ENCODE peak calls at places on chromosomes 13 and 19, in eight cellular contexts. Y, U, J, I, F, O, Q and E are unnamed samples.

GRCh38 chr13:39335721-39336120 is 267.3 kb downstream of the LHFPL6 start:
- DNase-seq in J (no peak), Y (no peak), Q (no peak), F (no peak), O (no peak), U (no peak), I (no peak), E (no peak)

GRCh38 chr19:28465317-28466086 is 747.4 kb downstream of the UQCRFS1 start:
- DNase-seq in O (no peak), Q (no peak), Y (no peak), J (no peak), I (no peak), F (no peak), U (no peak), E (no peak)

GRCh38 chr19:49567722-49568454 is 12.5 kb downstream of the NOSIP start:
- DNase-seq in O (no peak), I (peak), J (no peak), F (peak), U (no peak), Q (no peak), Y (peak), E (no peak)

GRCh38 chr19:30391554-30392551 is 19.7 kb downstream of the ZNF536 start:
- DNase-seq in O (no peak), I (no peak), Y (peak), Q (no peak), J (no peak), U (no peak), F (no peak), E (no peak)

GRCh38 chr13:68304287-68304893 is 1074.3 kb upstream of the PCDH9 start:
- DNase-seq in U (no peak), F (no peak), Y (no peak), J (no peak), O (no peak), Q (no peak), I (no peak), E (peak)

GRCh38 chr19:19652482-19653295 is 9.2 kb upstream of the GMIP start:
- DNase-seq in O (no peak), Y (peak), I (no peak), J (no peak), U (no peak), F (no peak), Q (no peak), E (no peak)

GRCh38 chr19:19871932-19872331 is 6.2 kb downstream of the ZNF253 start:
- DNase-seq in O (no peak), I (no peak), F (no peak), U (no peak), Y (no peak), J (no peak), Q (no peak), E (no peak)

GRCh38 chr13:113882266-113882627 is 18.4 kb upstream of the GAS6 start:
- DNase-seq in F (no peak), U (peak), J (peak), O (no peak), Y (no peak), Q (peak), I (no peak), E (no peak)

GRCh38 chr13:30569901-30570576 is 47.7 kb upstream of the USPL1 start:
- DNase-seq in Q (no peak), F (no peak), J (no peak), O (no peak), Y (peak), I (no peak), U (peak), E (no peak)

GRCh38 chr19:18464646-18465045 is 26.7 kb upstream of the ISYNA1 start:
- DNase-seq in Y (peak), I (no peak), U (peak), F (peak), J (peak), O (no peak), Q (peak), E (no peak)

GRCh38 chr19:16232568-16232967 is 34.9 kb downstream of the AP1M1 start:
- DNase-seq in F (no peak), U (no peak), I (no peak), J (no peak), Q (no peak), O (no peak), Y (no peak), E (no peak)

GRCh38 chr19:35715981-35716734 is 1.6 kb upstream of the KMT2B start:
- DNase-seq in Q (peak), U (no peak), O (no peak), J (peak), F (no peak), I (no peak), Y (peak), E (peak)

GRCh38 chr19:46416077-46416709 is 2.8 kb upstream of the CCDC8 start:
- DNase-seq in I (peak), O (peak), U (peak), J (peak), Y (peak), F (peak), Q (peak), E (peak)

GRCh38 chr13:100954430-100955361 is 280.1 kb upstream of the TMTC4 start:
- DNase-seq in O (no peak), I (no peak), U (no peak), J (no peak), Q (no peak), Y (no peak), F (no peak), E (no peak)

GRCh38 chr19:45293682-45294081 is 29.0 kb downstream of the CKM start:
- DNase-seq in U (no peak), O (no peak), J (no peak), I (no peak), Y (no peak), F (no peak), Q (no peak), E (no peak)

GRCh38 chr19:57239982-57240310 is 486 bp upstream of the ZNF805 start:
- DNase-seq in Y (no peak), I (no peak), U (no peak), Q (no peak), J (peak), F (no peak), O (no peak), E (no peak)

GRCh38 chr19:51001495-51001894 is at the start of gene KLK8:
- DNase-seq in Y (no peak), U (no peak), Q (no peak), O (no peak), I (no peak), F (no peak), J (no peak), E (no peak)

GRCh38 chr13:50589651-50590054 is 253.8 kb downstream of the DLEU7 start:
- DNase-seq in I (no peak), Y (peak), F (no peak), O (no peak), Q (no peak), U (no peak), J (no peak), E (no peak)

GRCh38 chr13:104318121-104318520 is 1251.9 kb upstream of the SLC10A2 start:
- DNase-seq in F (no peak), Y (no peak), Q (no peak), U (no peak), J (no peak), O (no peak), I (no peak), E (no peak)

GRCh38 chr13:107450931-107451330 is 764.4 kb downstream of the LIG4 start:
- DNase-seq in O (no peak), Y (peak), I (no peak), Q (no peak), U (no peak), J (no peak), F (no peak), E (no peak)

GRCh38 chr13:113604186-113604585 is 19.6 kb downstream of the TFDP1 start:
- DNase-seq in I (no peak), J (no peak), Q (no peak), O (no peak), Y (no peak), U (no peak), F (no peak), E (no peak)

GRCh38 chr19:3036119-3036794 is 7.2 kb upstream of the TLE2 start:
- DNase-seq in Y (peak), I (peak), F (peak), Q (peak), J (peak), O (peak), U (peak), E (peak)

GRCh38 chr13:32031025-32031814 is at the start of gene FRY:
- DNase-seq in I (peak), F (peak), J (peak), Q (peak), U (peak), O (peak), Y (peak), E (peak)

GRCh38 chr13:33388254-33388998 is 102.9 kb upstream of the STARD13 start:
- DNase-seq in Y (peak), F (no peak), O (no peak), Q (no peak), U (no peak), I (no peak), J (no peak), E (no peak)

GRCh38 chr13:102033719-102034446 is 368.0 kb downstream of the FGF14 start:
- DNase-seq in I (no peak), Q (no peak), Y (no peak), F (no peak), J (no peak), O (no peak), U (no peak), E (no peak)

GRCh38 chr13:66537417-66537816 is 692.7 kb downstream of the PCDH9 start:
- DNase-seq in Y (no peak), J (no peak), I (no peak), Q (no peak), O (no peak), U (no peak), F (no peak), E (no peak)

GRCh38 chr19:40633207-40633606 is 32.0 kb downstream of the LTBP4 start:
- DNase-seq in Q (no peak), J (no peak), F (no peak), I (no peak), Y (peak), O (no peak), U (no peak), E (no peak)

GRCh38 chr13:104181526-104182231 is 1115.5 kb upstream of the SLC10A2 start:
- DNase-seq in I (no peak), Y (no peak), U (no peak), J (no peak), F (no peak), O (no peak), Q (no peak), E (no peak)

GRCh38 chr13:114309806-114310410 is 4.4 kb upstream of the CHAMP1 start:
- DNase-seq in I (no peak), Y (no peak), Q (no peak), F (no peak), O (no peak), J (no peak), U (no peak), E (no peak)

GRCh38 chr19:14525729-14526128 is 3.7 kb upstream of the TECR start:
- DNase-seq in U (no peak), O (no peak), F (no peak), J (no peak), Q (no peak), I (no peak), Y (no peak), E (no peak)

GRCh38 chr19:11382898-11383705 is 1.0 kb downstream of the EPOR start:
- DNase-seq in O (peak), U (peak), J (peak), F (peak), Q (peak), Y (no peak), I (peak), E (peak)

GRCh38 chr13:29933401-29933800 is 83.0 kb upstream of the UBL3 start:
- DNase-seq in F (no peak), U (no peak), O (no peak), Y (no peak), Q (no peak), J (no peak), I (no peak), E (no peak)

GRCh38 chr13:98335721-98336120 is 158.7 kb upstream of the RNF113B start:
- DNase-seq in J (no peak), Q (no peak), Y (no peak), O (no peak), U (no peak), F (no peak), I (no peak), E (no peak)

GRCh38 chr19:4815426-4816387 is 15.8 kb downstream of the TICAM1 start:
- DNase-seq in U (peak), J (peak), Q (peak), I (peak), F (peak), Y (peak), O (peak), E (peak)

GRCh38 chr19:54106716-54107115 is 4.1 kb downstream of the NDUFA3 start:
- DNase-seq in J (peak), Q (no peak), F (peak), I (no peak), U (no peak), Y (no peak), O (no peak), E (no peak)

GRCh38 chr13:51417716-51418115 is 35.1 kb downstream of the INTS6 start:
- DNase-seq in J (no peak), U (no peak), F (no peak), Y (no peak), I (no peak), O (no peak), Q (no peak), E (no peak)

GRCh38 chr13:28522871-28523270 is 27.9 kb upstream of the FLT1 start:
- DNase-seq in O (no peak), F (no peak), I (no peak), U (no peak), Q (no peak), J (no peak), Y (no peak), E (no peak)

DNA sequence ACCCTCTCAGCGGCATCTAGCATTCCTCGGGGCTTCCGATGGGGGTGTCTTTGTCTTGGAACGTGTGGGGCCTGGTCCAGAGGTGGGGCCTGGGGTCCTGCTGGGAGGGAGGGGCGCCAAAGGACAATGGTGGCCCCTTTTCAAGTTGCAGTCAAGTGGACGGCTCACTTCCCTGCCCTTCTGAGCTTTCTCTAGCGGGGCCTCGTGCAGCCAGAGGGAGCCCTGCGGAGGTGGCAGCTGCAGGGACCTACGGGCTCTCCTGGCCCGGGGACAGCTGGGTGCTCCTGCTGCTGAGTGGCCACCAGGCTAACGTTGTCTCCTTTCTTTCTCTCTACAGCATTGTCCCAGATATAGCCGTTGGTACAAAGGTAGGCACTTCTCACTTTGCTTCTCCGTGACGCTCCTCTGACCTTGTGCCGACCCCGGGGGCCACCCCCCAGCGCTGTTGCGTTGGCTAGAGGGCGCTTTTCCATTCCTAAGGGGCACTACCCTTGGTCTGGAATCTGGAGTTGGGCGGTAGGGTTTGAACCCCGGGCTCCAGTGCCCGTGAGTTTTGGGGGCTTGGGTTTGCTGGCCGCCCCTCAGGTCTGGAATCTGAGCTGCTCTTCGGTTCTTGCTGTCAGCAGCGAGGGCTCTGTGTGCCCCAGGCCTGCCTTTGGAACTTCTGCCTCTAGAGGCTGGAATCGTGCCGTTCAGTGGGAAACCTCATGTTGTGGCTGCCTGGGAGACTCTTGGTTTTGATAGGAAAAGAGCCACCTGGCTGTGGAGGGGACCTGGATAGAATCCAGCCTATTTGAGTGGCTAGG is 2.0 kb downstream of the PTBP1 start:
- DNase-seq in F (no peak), J (no peak), Y (peak), Q (no peak), U (no peak), I (peak), O (peak), E (no peak)
- TF ChIP-seq CTCF in F (no peak), J (no peak), Y (peak), Q (no peak), U (no peak), I (no peak), O (peak), E (no peak)

GRCh38 chr19:24046550-24046949 is 40.4 kb upstream of the ZNF254 start:
- DNase-seq in I (no peak), Y (no peak), Q (no peak), U (no peak), F (no peak), O (no peak), J (no peak), E (no peak)

GRCh38 chr19:24051516-24051915 is 35.5 kb upstream of the ZNF254 start:
- DNase-seq in U (no peak), Y (no peak), O (no peak), J (no peak), Q (no peak), I (no peak), F (no peak), E (no peak)

GRCh38 chr19:24049537-24049936 is 37.5 kb upstream of the ZNF254 start:
- DNase-seq in O (no peak), F (no peak), J (no peak), U (no peak), Q (no peak), I (no peak), Y (no peak), E (no peak)

GRCh38 chr19:24052811-24053210 is 34.2 kb upstream of the ZNF254 start:
- DNase-seq in Q (no peak), I (no peak), Y (peak), O (no peak), U (no peak), J (no peak), F (no peak), E (no peak)

GRCh38 chr19:24048261-24048660 is 38.7 kb upstream of the ZNF254 start:
- DNase-seq in I (no peak), Q (no peak), U (no peak), O (no peak), F (no peak), J (no peak), Y (no peak), E (no peak)
- TF ChIP-seq CTCF in I (no peak), Q (no peak), U (no peak), O (no peak), F (no peak), J (no peak), Y (no peak), E (peak)

GRCh38 chr19:38734426-38735256 is 9.6 kb downstream of the CAPN12 start:
- DNase-seq in U (peak), Y (peak), J (no peak), F (peak), Q (no peak), I (no peak), O (no peak), E (no peak)

GRCh38 chr19:38731654-38732301 is 12.5 kb downstream of the CAPN12 start:
- DNase-seq in I (no peak), Y (no peak), U (peak), O (no peak), Q (no peak), F (peak), J (no peak), E (no peak)

GRCh38 chr19:38734176-38734425 is 10.2 kb downstream of the CAPN12 start:
- DNase-seq in Y (no peak), Q (no peak), F (no peak), O (no peak), J (no peak), I (no peak), U (peak), E (no peak)

GRCh38 chr19:38733493-38734175 is 10.6 kb downstream of the CAPN12 start:
- DNase-seq in Q (peak), O (no peak), U (peak), Y (peak), I (no peak), J (no peak), F (peak), E (no peak)

DNA sequence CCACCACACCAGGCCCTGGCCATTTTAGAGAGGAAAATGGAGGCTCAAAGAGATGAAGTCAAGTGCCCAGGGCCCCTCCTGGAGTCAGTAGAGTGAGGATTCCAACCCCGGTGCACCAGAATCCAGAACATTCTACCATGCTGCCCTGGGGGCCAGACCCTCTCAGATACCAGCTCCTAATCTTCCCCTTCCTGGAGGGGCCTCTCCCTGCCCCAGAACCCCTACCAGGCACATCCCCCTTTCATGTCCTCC is 11.1 kb downstream of the CAPN12 start:
- DNase-seq in Y (no peak), U (no peak), Q (no peak), I (no peak), O (no peak), J (no peak), F (no peak), E (no peak)
- TF ChIP-seq CTCF in Y (no peak), U (no peak), Q (no peak), I (no peak), O (no peak), J (no peak), F (no peak), E (no peak)

GRCh38 chr13:86725105-86725504 is 925.9 kb upstream of the SLITRK6 start:
- DNase-seq in F (no peak), O (no peak), I (no peak), Q (no peak), Y (no peak), U (no peak), J (no peak), E (peak)
- TF ChIP-seq CTCF in F (no peak), O (no peak), I (no peak), Q (no peak), Y (no peak), U (no peak), J (no peak), E (peak)

GRCh38 chr13:25232937-25233515 is 54.3 kb downstream of the MTMR6 start:
- DNase-seq in J (no peak), U (no peak), F (no peak), O (no peak), I (no peak), Q (no peak), Y (peak), E (no peak)
- TF ChIP-seq CTCF in J (peak), U (peak), F (peak), O (peak), I (peak), Q (peak), Y (peak), E (peak)

DNA sequence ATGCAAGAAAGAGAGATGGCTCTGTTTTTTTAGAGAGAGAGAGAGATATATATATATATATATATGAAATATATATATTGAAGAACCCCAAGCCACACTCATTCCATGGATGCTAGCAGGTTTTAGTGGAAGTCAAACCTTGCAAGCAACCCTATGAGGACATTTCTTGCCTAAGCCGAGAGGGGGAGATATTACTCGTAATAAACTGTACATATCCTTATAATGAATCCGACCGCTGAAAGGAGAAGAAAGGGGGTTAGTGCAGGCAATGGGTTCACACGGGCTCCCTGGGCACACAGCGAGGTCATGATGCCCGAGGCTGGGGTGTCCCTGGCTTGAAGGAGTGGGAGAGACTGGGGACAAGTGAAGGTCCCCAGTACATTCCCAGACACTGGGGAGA is 78.3 kb downstream of the IER2 start:
- DNase-seq in Q (no peak), I (no peak), O (no peak), U (no peak), F (no peak), J (no peak), Y (no peak), E (no peak)
- TF ChIP-seq CTCF in Q (no peak), I (no peak), O (no peak), U (no peak), F (no peak), J (no peak), Y (peak), E (no peak)

GRCh38 chr19:1665565-1666047 is 13.2 kb upstream of the TCF3 start:
- DNase-seq in U (no peak), J (no peak), Q (no peak), Y (no peak), F (peak), I (no peak), O (no peak), E (no peak)
- TF ChIP-seq CTCF in U (no peak), J (no peak), Q (no peak), Y (no peak), F (no peak), I (no peak), O (no peak), E (no peak)